ENCODE peak calls at places on chromosomes 7 and 10, in ten cellular contexts. One of them, this sample, is unnamed.

GRCh38 chr10:93447019-93447418 is 35.1 kb downstream of the MYOF start:
- DNase-seq in HAP-1: no peak
- DNase-seq in aorta: no peak
- DNase-seq in NB4: no peak
- DNase-seq in spleen: no peak
- DNase-seq in sigmoid colon: no peak
- DNase-seq in fibroblast of lung: no peak
- DNase-seq in GM12864: no peak
- DNase-seq in heart right ventricle: no peak
- DNase-seq in A549: no peak
- DNase-seq in this sample: no peak

GRCh38 chr10:484441-484924 is 205.0 kb downstream of the DIP2C start:
- DNase-seq in HAP-1: no peak
- DNase-seq in aorta: peak
- DNase-seq in NB4: no peak
- DNase-seq in spleen: peak
- DNase-seq in sigmoid colon: no peak
- DNase-seq in fibroblast of lung: peak
- DNase-seq in GM12864: no peak
- DNase-seq in heart right ventricle: no peak
- DNase-seq in A549: no peak
- DNase-seq in this sample: peak

GRCh38 chr7:125661677-125662076 is 732.1 kb upstream of the POT1 start:
- DNase-seq in HAP-1: no peak
- DNase-seq in aorta: no peak
- DNase-seq in NB4: peak
- DNase-seq in spleen: no peak
- DNase-seq in sigmoid colon: no peak
- DNase-seq in fibroblast of lung: no peak
- DNase-seq in GM12864: no peak
- DNase-seq in heart right ventricle: no peak
- DNase-seq in A549: no peak
- DNase-seq in this sample: no peak

GRCh38 chr7:77349141-77349540 is 67.0 kb downstream of the GSAP start:
- DNase-seq in HAP-1: no peak
- DNase-seq in aorta: no peak
- DNase-seq in NB4: peak
- DNase-seq in spleen: no peak
- DNase-seq in sigmoid colon: no peak
- DNase-seq in fibroblast of lung: peak
- DNase-seq in GM12864: no peak
- DNase-seq in heart right ventricle: no peak
- DNase-seq in A549: no peak
- DNase-seq in this sample: no peak

GRCh38 chr7:18019562-18019961 is 8.1 kb downstream of the PRPS1L1 start:
- DNase-seq in HAP-1: no peak
- DNase-seq in aorta: no peak
- DNase-seq in NB4: no peak
- DNase-seq in spleen: no peak
- DNase-seq in sigmoid colon: no peak
- DNase-seq in fibroblast of lung: peak
- DNase-seq in GM12864: no peak
- DNase-seq in heart right ventricle: no peak
- DNase-seq in A549: peak
- DNase-seq in this sample: no peak

GRCh38 chr7:66356277-66356721 is 151.2 kb downstream of the TPST1 start:
- DNase-seq in HAP-1: no peak
- DNase-seq in aorta: no peak
- DNase-seq in NB4: no peak
- DNase-seq in spleen: no peak
- DNase-seq in sigmoid colon: no peak
- DNase-seq in fibroblast of lung: peak
- DNase-seq in GM12864: no peak
- DNase-seq in heart right ventricle: no peak
- DNase-seq in A549: no peak
- DNase-seq in this sample: no peak

GRCh38 chr10:33952692-33953360 is 618.4 kb upstream of the NRP1 start:
- DNase-seq in HAP-1: no peak
- DNase-seq in aorta: no peak
- DNase-seq in NB4: no peak
- DNase-seq in spleen: no peak
- DNase-seq in sigmoid colon: no peak
- DNase-seq in fibroblast of lung: peak
- DNase-seq in GM12864: no peak
- DNase-seq in heart right ventricle: no peak
- DNase-seq in A549: no peak
- DNase-seq in this sample: no peak

GRCh38 chr7:20561908-20562307 is 53.6 kb upstream of the ABCB5 start:
- DNase-seq in HAP-1: no peak
- DNase-seq in aorta: no peak
- DNase-seq in NB4: no peak
- DNase-seq in spleen: no peak
- DNase-seq in sigmoid colon: no peak
- DNase-seq in fibroblast of lung: peak
- DNase-seq in GM12864: no peak
- DNase-seq in heart right ventricle: no peak
- DNase-seq in A549: no peak
- DNase-seq in this sample: no peak

GRCh38 chr7:132446666-132447217 is 129.5 kb downstream of the PLXNA4 start:
- DNase-seq in HAP-1: no peak
- DNase-seq in aorta: no peak
- DNase-seq in NB4: no peak
- DNase-seq in spleen: no peak
- DNase-seq in sigmoid colon: no peak
- DNase-seq in fibroblast of lung: no peak
- DNase-seq in GM12864: no peak
- DNase-seq in heart right ventricle: no peak
- DNase-seq in A549: no peak
- DNase-seq in this sample: no peak

GRCh38 chr10:77041636-77042258 is 595.9 kb downstream of the KCNMA1 start:
- DNase-seq in HAP-1: no peak
- DNase-seq in aorta: no peak
- DNase-seq in NB4: peak
- DNase-seq in spleen: no peak
- DNase-seq in sigmoid colon: no peak
- DNase-seq in fibroblast of lung: no peak
- DNase-seq in GM12864: no peak
- DNase-seq in heart right ventricle: no peak
- DNase-seq in A549: no peak
- DNase-seq in this sample: no peak

GRCh38 chr7:69172357-69173098 is 425.7 kb upstream of the AUTS2 start:
- DNase-seq in HAP-1: no peak
- DNase-seq in aorta: no peak
- DNase-seq in NB4: no peak
- DNase-seq in spleen: no peak
- DNase-seq in sigmoid colon: no peak
- DNase-seq in fibroblast of lung: no peak
- DNase-seq in GM12864: no peak
- DNase-seq in heart right ventricle: no peak
- DNase-seq in A549: no peak
- DNase-seq in this sample: no peak

GRCh38 chr7:50142421-50143113 is 49.5 kb upstream of the ZPBP start:
- DNase-seq in HAP-1: peak
- DNase-seq in aorta: no peak
- DNase-seq in NB4: peak
- DNase-seq in spleen: no peak
- DNase-seq in sigmoid colon: no peak
- DNase-seq in fibroblast of lung: peak
- DNase-seq in GM12864: no peak
- DNase-seq in heart right ventricle: peak
- DNase-seq in A549: no peak
- DNase-seq in this sample: no peak

GRCh38 chr7:101238226-101239182 is 902 bp upstream of the CLDN15 start:
- DNase-seq in HAP-1: no peak
- DNase-seq in aorta: no peak
- DNase-seq in NB4: no peak
- DNase-seq in spleen: no peak
- DNase-seq in sigmoid colon: no peak
- DNase-seq in fibroblast of lung: no peak
- DNase-seq in GM12864: no peak
- DNase-seq in heart right ventricle: no peak
- DNase-seq in A549: no peak
- DNase-seq in this sample: no peak
- H3K4me3 ChIP-seq in HAP-1: no peak
- H3K4me3 ChIP-seq in aorta: no peak
- H3K4me3 ChIP-seq in NB4: no peak
- H3K4me3 ChIP-seq in spleen: no peak
- H3K4me3 ChIP-seq in sigmoid colon: no peak
- H3K4me3 ChIP-seq in fibroblast of lung: no peak
- H3K4me3 ChIP-seq in GM12864: no peak
- H3K4me3 ChIP-seq in heart right ventricle: peak
- H3K4me3 ChIP-seq in A549: no peak
- H3K4me3 ChIP-seq in this sample: no peak

GRCh38 chr10:124083740-124084397 is 9.5 kb downstream of the CHST15 start:
- DNase-seq in HAP-1: no peak
- DNase-seq in aorta: no peak
- DNase-seq in NB4: no peak
- DNase-seq in spleen: no peak
- DNase-seq in sigmoid colon: no peak
- DNase-seq in fibroblast of lung: no peak
- DNase-seq in GM12864: no peak
- DNase-seq in heart right ventricle: no peak
- DNase-seq in A549: no peak
- DNase-seq in this sample: no peak

GRCh38 chr10:124086097-124086710 is 7.2 kb downstream of the CHST15 start:
- DNase-seq in HAP-1: no peak
- DNase-seq in aorta: no peak
- DNase-seq in NB4: no peak
- DNase-seq in spleen: no peak
- DNase-seq in sigmoid colon: peak
- DNase-seq in fibroblast of lung: no peak
- DNase-seq in GM12864: no peak
- DNase-seq in heart right ventricle: no peak
- DNase-seq in A549: no peak
- DNase-seq in this sample: no peak

GRCh38 chr10:124086787-124087671 is 6.4 kb downstream of the CHST15 start:
- DNase-seq in HAP-1: no peak
- DNase-seq in aorta: peak
- DNase-seq in NB4: no peak
- DNase-seq in spleen: no peak
- DNase-seq in sigmoid colon: peak
- DNase-seq in fibroblast of lung: no peak
- DNase-seq in GM12864: no peak
- DNase-seq in heart right ventricle: no peak
- DNase-seq in A549: no peak
- DNase-seq in this sample: no peak

GRCh38 chr10:124084693-124085092 is 8.7 kb downstream of the CHST15 start:
- DNase-seq in HAP-1: no peak
- DNase-seq in aorta: no peak
- DNase-seq in NB4: no peak
- DNase-seq in spleen: no peak
- DNase-seq in sigmoid colon: peak
- DNase-seq in fibroblast of lung: no peak
- DNase-seq in GM12864: no peak
- DNase-seq in heart right ventricle: no peak
- DNase-seq in A549: no peak
- DNase-seq in this sample: no peak

GRCh38 chr10:124085680-124086079 is 7.7 kb downstream of the CHST15 start:
- DNase-seq in HAP-1: no peak
- DNase-seq in aorta: peak
- DNase-seq in NB4: no peak
- DNase-seq in spleen: no peak
- DNase-seq in sigmoid colon: peak
- DNase-seq in fibroblast of lung: no peak
- DNase-seq in GM12864: no peak
- DNase-seq in heart right ventricle: no peak
- DNase-seq in A549: no peak
- DNase-seq in this sample: no peak
- H3K4me3 ChIP-seq in HAP-1: no peak
- H3K4me3 ChIP-seq in aorta: no peak
- H3K4me3 ChIP-seq in NB4: no peak
- H3K4me3 ChIP-seq in spleen: no peak
- H3K4me3 ChIP-seq in sigmoid colon: no peak
- H3K4me3 ChIP-seq in fibroblast of lung: no peak
- H3K4me3 ChIP-seq in GM12864: no peak
- H3K4me3 ChIP-seq in heart right ventricle: no peak
- H3K4me3 ChIP-seq in A549: no peak
- H3K4me3 ChIP-seq in this sample: no peak

DNA sequence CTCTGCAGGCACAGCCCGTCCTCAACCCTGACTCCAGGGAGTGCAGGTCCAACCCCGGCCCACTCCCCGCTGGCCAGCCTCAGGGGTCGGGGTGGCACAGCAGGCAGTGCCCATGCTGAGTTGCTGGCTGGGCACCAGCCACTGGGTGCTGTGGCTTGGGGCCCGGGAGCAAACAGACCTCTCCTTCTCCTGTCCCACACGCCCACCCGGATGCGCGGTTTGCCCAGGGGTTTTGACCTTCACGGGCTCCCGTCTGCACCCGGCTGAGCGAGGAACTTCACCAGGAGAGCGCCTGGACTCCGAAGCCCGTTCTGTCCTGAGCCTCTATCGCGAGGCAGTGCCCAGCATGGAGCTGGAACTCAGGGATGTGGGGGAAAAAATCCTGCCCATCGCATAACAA is 2.6 kb upstream of the GRIFIN start:
- DNase-seq in HAP-1: no peak
- DNase-seq in aorta: no peak
- DNase-seq in NB4: no peak
- DNase-seq in spleen: no peak
- DNase-seq in sigmoid colon: no peak
- DNase-seq in fibroblast of lung: no peak
- DNase-seq in GM12864: no peak
- DNase-seq in heart right ventricle: peak
- DNase-seq in A549: no peak
- DNase-seq in this sample: peak
- H3K4me3 ChIP-seq in HAP-1: no peak
- H3K4me3 ChIP-seq in aorta: no peak
- H3K4me3 ChIP-seq in NB4: no peak
- H3K4me3 ChIP-seq in spleen: no peak
- H3K4me3 ChIP-seq in sigmoid colon: no peak
- H3K4me3 ChIP-seq in fibroblast of lung: no peak
- H3K4me3 ChIP-seq in GM12864: no peak
- H3K4me3 ChIP-seq in heart right ventricle: no peak
- H3K4me3 ChIP-seq in A549: no peak
- H3K4me3 ChIP-seq in this sample: no peak

DNA sequence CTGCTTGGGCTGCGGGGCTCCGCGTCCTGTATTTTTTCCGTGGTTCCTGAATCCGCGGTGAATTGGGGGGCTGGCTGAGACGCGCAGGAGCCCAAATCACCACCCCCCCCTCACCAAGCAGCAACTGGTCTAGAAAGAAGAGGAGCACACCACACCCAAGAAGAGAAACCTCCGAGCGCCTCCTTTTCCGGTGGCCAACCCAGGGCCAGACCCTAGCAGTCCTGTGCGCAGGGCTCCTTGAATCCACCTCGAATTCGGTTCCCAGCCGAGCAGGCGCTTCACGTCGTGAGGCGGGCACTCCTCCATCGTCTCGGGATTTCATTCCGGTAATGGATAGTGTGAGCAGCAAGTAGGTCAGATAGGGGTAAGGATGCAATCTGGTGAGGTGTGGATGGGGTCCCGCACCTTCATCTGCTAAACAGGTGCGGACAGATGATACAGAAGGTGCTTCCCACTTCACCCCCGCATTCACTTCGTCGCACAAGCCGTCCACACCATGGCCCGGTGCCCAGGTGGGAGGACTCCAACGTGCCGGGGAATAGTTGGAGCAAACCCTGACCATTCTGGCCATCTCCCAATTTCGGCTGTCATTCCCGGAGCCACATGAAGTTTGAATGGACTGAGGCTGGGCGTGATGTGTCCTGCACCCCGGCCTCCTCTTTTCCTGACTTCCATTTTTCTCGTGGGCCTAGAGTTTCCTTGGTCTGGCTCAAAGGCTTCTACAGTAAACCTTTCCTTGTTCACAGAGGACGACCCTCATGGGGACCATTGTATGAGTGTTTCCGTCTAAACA is 19.8 kb upstream of the ZNF273 start:
- DNase-seq in HAP-1: no peak
- DNase-seq in aorta: no peak
- DNase-seq in NB4: no peak
- DNase-seq in spleen: no peak
- DNase-seq in sigmoid colon: peak
- DNase-seq in fibroblast of lung: no peak
- DNase-seq in GM12864: no peak
- DNase-seq in heart right ventricle: no peak
- DNase-seq in A549: no peak
- DNase-seq in this sample: no peak
- H3K4me3 ChIP-seq in HAP-1: no peak
- H3K4me3 ChIP-seq in aorta: peak
- H3K4me3 ChIP-seq in NB4: no peak
- H3K4me3 ChIP-seq in spleen: peak
- H3K4me3 ChIP-seq in sigmoid colon: peak
- H3K4me3 ChIP-seq in fibroblast of lung: no peak
- H3K4me3 ChIP-seq in GM12864: no peak
- H3K4me3 ChIP-seq in heart right ventricle: peak
- H3K4me3 ChIP-seq in A549: no peak
- H3K4me3 ChIP-seq in this sample: peak